ENCODE peak calls at places on chromosomes 13 and 19, in four cellular contexts. One of them, this sample, is unnamed. For H3K4me1 and H3K27me3, the result is how much of the 10 kb centered on the place peaks cover.

GRCh38 chr13:28002886-28003698 is 14.6 kb upstream of the URAD start:
- DNase-seq in left ventricle myocardium inferior: no peak
- DNase-seq in ovary: no peak
- DNase-seq in fibroblast of lung: no peak
- DNase-seq in this sample: no peak

GRCh38 chr19:1318678-1319471 is 33.2 kb downstream of the EFNA2 start:
- DNase-seq in ovary: no peak
- DNase-seq in left ventricle myocardium inferior: no peak
- DNase-seq in fibroblast of lung: peak
- DNase-seq in this sample: no peak

GRCh38 chr13:106038752-106039151 is 496.7 kb downstream of the EFNB2 start:
- DNase-seq in fibroblast of lung: peak
- DNase-seq in ovary: no peak
- DNase-seq in left ventricle myocardium inferior: no peak
- DNase-seq in this sample: no peak

GRCh38 chr13:95564948-95565347 is 12.4 kb downstream of the CLDN10 start:
- DNase-seq in fibroblast of lung: peak
- DNase-seq in ovary: no peak
- DNase-seq in left ventricle myocardium inferior: no peak
- DNase-seq in this sample: no peak

GRCh38 chr13:40315416-40316064 is 350.9 kb downstream of the FOXO1 start:
- DNase-seq in left ventricle myocardium inferior: no peak
- DNase-seq in fibroblast of lung: no peak
- DNase-seq in ovary: no peak
- DNase-seq in this sample: no peak

GRCh38 chr19:17075860-17076538 is 422 bp downstream of the MYO9B start:
- DNase-seq in left ventricle myocardium inferior: peak
- DNase-seq in ovary: no peak
- DNase-seq in fibroblast of lung: no peak
- DNase-seq in this sample: peak

GRCh38 chr13:51154029-51154555 is 43.0 kb upstream of the C13orf42 start:
- DNase-seq in left ventricle myocardium inferior: no peak
- DNase-seq in ovary: no peak
- DNase-seq in fibroblast of lung: peak
- DNase-seq in this sample: no peak

GRCh38 chr19:17806945-17807344 is 12.0 kb downstream of the B3GNT3 start:
- DNase-seq in left ventricle myocardium inferior: no peak
- DNase-seq in ovary: no peak
- DNase-seq in fibroblast of lung: no peak
- DNase-seq in this sample: no peak

GRCh38 chr13:51681037-51681678 is 96.9 kb downstream of the WDFY2 start:
- DNase-seq in ovary: no peak
- DNase-seq in fibroblast of lung: peak
- DNase-seq in left ventricle myocardium inferior: no peak
- DNase-seq in this sample: no peak

GRCh38 chr13:73932091-73932490 is 202.1 kb downstream of the KLF12 start:
- DNase-seq in ovary: no peak
- DNase-seq in fibroblast of lung: no peak
- DNase-seq in left ventricle myocardium inferior: no peak
- DNase-seq in this sample: no peak

GRCh38 chr19:8832132-8833021 is at the start of the genes MBD3L1 and ZNF558:
- DNase-seq in ovary: peak
- DNase-seq in fibroblast of lung: peak
- DNase-seq in left ventricle myocardium inferior: peak
- DNase-seq in this sample: peak

GRCh38 chr13:46392967-46393366 is 5.9 kb upstream of the RUBCNL start:
- DNase-seq in fibroblast of lung: no peak
- DNase-seq in ovary: no peak
- DNase-seq in left ventricle myocardium inferior: no peak
- DNase-seq in this sample: no peak

GRCh38 chr19:51422053-51422448 is 4.6 kb upstream of the SIGLEC10 start:
- DNase-seq in fibroblast of lung: peak
- DNase-seq in left ventricle myocardium inferior: peak
- DNase-seq in ovary: peak
- DNase-seq in this sample: no peak

GRCh38 chr19:7534531-7534980 is 961 bp upstream of the PNPLA6 start:
- DNase-seq in fibroblast of lung: peak
- DNase-seq in ovary: peak
- DNase-seq in left ventricle myocardium inferior: peak
- DNase-seq in this sample: peak

GRCh38 chr19:42132030-42132628 is at the start of gene POU2F2:
- DNase-seq in left ventricle myocardium inferior: peak
- DNase-seq in fibroblast of lung: no peak
- DNase-seq in ovary: no peak
- DNase-seq in this sample: peak

GRCh38 chr19:28883241-28883693 is 329.7 kb downstream of the UQCRFS1 start:
- DNase-seq in left ventricle myocardium inferior: peak
- DNase-seq in fibroblast of lung: peak
- DNase-seq in ovary: peak
- DNase-seq in this sample: no peak

GRCh38 chr13:70960841-70961443 is 852.7 kb upstream of the KLHL1 start:
- DNase-seq in ovary: no peak
- DNase-seq in left ventricle myocardium inferior: no peak
- DNase-seq in fibroblast of lung: peak
- DNase-seq in this sample: no peak

GRCh38 chr19:51607920-51608562 is 22.2 kb downstream of the SIGLEC5 start:
- DNase-seq in ovary: peak
- DNase-seq in fibroblast of lung: peak
- DNase-seq in left ventricle myocardium inferior: peak
- DNase-seq in this sample: peak

GRCh38 chr19:42313096-42313839 is at the start of gene TMEM145:
- DNase-seq in fibroblast of lung: peak
- DNase-seq in left ventricle myocardium inferior: no peak
- DNase-seq in ovary: peak
- DNase-seq in this sample: no peak

GRCh38 chr13:21976159-21976558 is 305.3 kb downstream of the FGF9 start:
- DNase-seq in fibroblast of lung: no peak
- DNase-seq in ovary: no peak
- DNase-seq in left ventricle myocardium inferior: no peak
- DNase-seq in this sample: no peak

GRCh38 chr13:101308247-101309013 is 107.9 kb downstream of the NALCN start:
- DNase-seq in ovary: no peak
- DNase-seq in left ventricle myocardium inferior: no peak
- DNase-seq in fibroblast of lung: no peak
- DNase-seq in this sample: no peak

GRCh38 chr13:52846567-52847321 is 1.7 kb downstream of the PCDH8 start:
- DNase-seq in ovary: peak
- DNase-seq in left ventricle myocardium inferior: peak
- DNase-seq in fibroblast of lung: peak
- DNase-seq in this sample: no peak

GRCh38 chr13:33411312-33411711 is 125.8 kb upstream of the STARD13 start:
- DNase-seq in left ventricle myocardium inferior: no peak
- DNase-seq in fibroblast of lung: no peak
- DNase-seq in ovary: no peak
- DNase-seq in this sample: no peak

GRCh38 chr13:92175330-92175729 is 776.9 kb downstream of the GPC5 start:
- DNase-seq in ovary: peak
- DNase-seq in fibroblast of lung: peak
- DNase-seq in left ventricle myocardium inferior: no peak
- DNase-seq in this sample: no peak

GRCh38 chr13:47110833-47111240 is 214.0 kb upstream of the HTR2A start:
- DNase-seq in ovary: no peak
- DNase-seq in fibroblast of lung: no peak
- DNase-seq in left ventricle myocardium inferior: no peak
- DNase-seq in this sample: no peak

GRCh38 chr13:110920038-110920437 is 5.2 kb upstream of the ANKRD10 start:
- DNase-seq in fibroblast of lung: no peak
- DNase-seq in left ventricle myocardium inferior: peak
- DNase-seq in ovary: no peak
- DNase-seq in this sample: no peak

GRCh38 chr19:39402417-39403297 is 4.0 kb upstream of the ZFP36 start:
- DNase-seq in ovary: peak
- DNase-seq in fibroblast of lung: peak
- DNase-seq in left ventricle myocardium inferior: peak
- DNase-seq in this sample: peak

GRCh38 chr13:79528759-79529191 is 47.8 kb downstream of the NDFIP2 start:
- DNase-seq in ovary: no peak
- DNase-seq in left ventricle myocardium inferior: no peak
- DNase-seq in fibroblast of lung: peak
- DNase-seq in this sample: no peak

GRCh38 chr13:105139380-105140285 is 1395.8 kb downstream of the EFNB2 start:
- DNase-seq in left ventricle myocardium inferior: peak
- DNase-seq in fibroblast of lung: peak
- DNase-seq in ovary: no peak
- DNase-seq in this sample: no peak

GRCh38 chr19:719636-720377 is 11.1 kb downstream of the PALM start:
- DNase-seq in ovary: peak
- DNase-seq in fibroblast of lung: no peak
- DNase-seq in left ventricle myocardium inferior: no peak
- DNase-seq in this sample: no peak

GRCh38 chr13:32587774-32588165 is 1.5 kb downstream of the PDS5B start:
- DNase-seq in left ventricle myocardium inferior: no peak
- DNase-seq in fibroblast of lung: peak
- DNase-seq in ovary: no peak
- DNase-seq in this sample: no peak

GRCh38 chr13:35475131-35475959 is 1.1 kb downstream of the MAB21L1 start:
- DNase-seq in fibroblast of lung: peak
- DNase-seq in left ventricle myocardium inferior: no peak
- DNase-seq in ovary: peak
- DNase-seq in this sample: no peak

GRCh38 chr13:101258071-101258470 is 158.2 kb downstream of the NALCN start:
- DNase-seq in left ventricle myocardium inferior: no peak
- DNase-seq in ovary: no peak
- DNase-seq in fibroblast of lung: peak
- DNase-seq in this sample: no peak

GRCh38 chr13:40692946-40693345 is 26.5 kb upstream of the FOXO1 start:
- DNase-seq in left ventricle myocardium inferior: no peak
- DNase-seq in ovary: no peak
- DNase-seq in fibroblast of lung: no peak
- DNase-seq in this sample: no peak

GRCh38 chr13:38002596-38002995 is 133.0 kb upstream of the TRPC4 start:
- DNase-seq in fibroblast of lung: no peak
- DNase-seq in ovary: no peak
- DNase-seq in left ventricle myocardium inferior: no peak
- DNase-seq in this sample: no peak

GRCh38 chr19:46979770-46980105 is 39.9 kb upstream of the NPAS1 start:
- DNase-seq in ovary: no peak
- DNase-seq in left ventricle myocardium inferior: no peak
- DNase-seq in fibroblast of lung: no peak
- DNase-seq in this sample: no peak

GRCh38 chr13:69213331-69213850 is 894.2 kb upstream of the ATXN8OS start:
- DNase-seq in fibroblast of lung: no peak
- DNase-seq in ovary: no peak
- DNase-seq in left ventricle myocardium inferior: no peak
- DNase-seq in this sample: no peak

DNA sequence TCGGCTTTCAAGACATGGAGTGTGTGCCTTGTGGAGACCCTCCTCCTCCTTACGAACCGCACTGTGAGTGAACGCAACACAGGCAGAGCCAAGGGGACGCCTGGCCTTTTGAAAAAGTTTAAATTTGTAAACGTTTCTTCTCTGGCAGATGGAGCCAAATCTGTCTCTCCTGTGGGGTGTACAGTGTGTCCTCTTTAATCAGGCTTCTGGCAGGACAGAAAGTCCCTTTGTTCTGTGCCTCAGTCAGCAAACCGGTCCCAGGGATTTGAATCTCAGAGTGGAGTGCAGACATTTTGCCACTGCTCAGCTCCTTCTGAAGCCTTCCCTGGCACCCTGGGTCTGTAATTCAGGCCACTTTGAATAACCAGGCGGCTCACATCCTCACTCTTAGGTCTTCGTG is 56.5 kb downstream of the TNFRSF19 start:
- DNase-seq in ovary: no peak
- DNase-seq in left ventricle myocardium inferior: no peak
- DNase-seq in fibroblast of lung: no peak
- DNase-seq in this sample: no peak
- H3K4me1 ChIP-seq in ovary: under half
- H3K4me1 ChIP-seq in left ventricle myocardium inferior: half or more
- H3K4me1 ChIP-seq in fibroblast of lung: under half
- H3K4me1 ChIP-seq in this sample: under half

GRCh38 chr13:59475911-59476310 is 687.8 kb downstream of the DIAPH3 start:
- DNase-seq in fibroblast of lung: no peak
- DNase-seq in ovary: no peak
- DNase-seq in left ventricle myocardium inferior: no peak
- DNase-seq in this sample: no peak

GRCh38 chr13:59478908-59479307 is 684.8 kb downstream of the DIAPH3 start:
- DNase-seq in ovary: no peak
- DNase-seq in left ventricle myocardium inferior: no peak
- DNase-seq in fibroblast of lung: no peak
- DNase-seq in this sample: no peak

GRCh38 chr13:59479629-59480028 is 684.1 kb downstream of the DIAPH3 start:
- DNase-seq in ovary: no peak
- DNase-seq in fibroblast of lung: no peak
- DNase-seq in left ventricle myocardium inferior: no peak
- DNase-seq in this sample: no peak

GRCh38 chr13:59476376-59476775 is 687.4 kb downstream of the DIAPH3 start:
- DNase-seq in fibroblast of lung: peak
- DNase-seq in left ventricle myocardium inferior: no peak
- DNase-seq in ovary: no peak
- DNase-seq in this sample: no peak

GRCh38 chr13:59477011-59477410 is 686.7 kb downstream of the DIAPH3 start:
- DNase-seq in left ventricle myocardium inferior: no peak
- DNase-seq in fibroblast of lung: no peak
- DNase-seq in ovary: no peak
- DNase-seq in this sample: no peak
- TF ChIP-seq CTCF in left ventricle myocardium inferior: peak
- TF ChIP-seq CTCF in fibroblast of lung: peak
- TF ChIP-seq CTCF in ovary: no peak
- TF ChIP-seq CTCF in this sample: no peak

GRCh38 chr13:19183676-19184075 is 2.1 kb upstream of the TUBA3C start:
- DNase-seq in ovary: no peak
- DNase-seq in left ventricle myocardium inferior: no peak
- DNase-seq in fibroblast of lung: no peak
- DNase-seq in this sample: no peak

GRCh38 chr13:19182536-19182935 is 912 bp upstream of the TUBA3C start:
- DNase-seq in left ventricle myocardium inferior: no peak
- DNase-seq in ovary: no peak
- DNase-seq in fibroblast of lung: no peak
- DNase-seq in this sample: no peak

GRCh38 chr13:19184176-19184575 is 2.6 kb upstream of the TUBA3C start:
- DNase-seq in ovary: no peak
- DNase-seq in left ventricle myocardium inferior: no peak
- DNase-seq in fibroblast of lung: no peak
- DNase-seq in this sample: no peak

GRCh38 chr13:19185865-19186645 is 4.4 kb upstream of the TUBA3C start:
- DNase-seq in ovary: no peak
- DNase-seq in fibroblast of lung: no peak
- DNase-seq in left ventricle myocardium inferior: no peak
- DNase-seq in this sample: no peak

GRCh38 chr13:19185086-19185864 is 3.7 kb upstream of the TUBA3C start:
- DNase-seq in ovary: no peak
- DNase-seq in fibroblast of lung: no peak
- DNase-seq in left ventricle myocardium inferior: no peak
- DNase-seq in this sample: no peak
- H3K27me3 ChIP-seq in ovary: under half
- H3K27me3 ChIP-seq in fibroblast of lung: under half
- H3K27me3 ChIP-seq in left ventricle myocardium inferior: under half
- H3K27me3 ChIP-seq in this sample: under half

DNA sequence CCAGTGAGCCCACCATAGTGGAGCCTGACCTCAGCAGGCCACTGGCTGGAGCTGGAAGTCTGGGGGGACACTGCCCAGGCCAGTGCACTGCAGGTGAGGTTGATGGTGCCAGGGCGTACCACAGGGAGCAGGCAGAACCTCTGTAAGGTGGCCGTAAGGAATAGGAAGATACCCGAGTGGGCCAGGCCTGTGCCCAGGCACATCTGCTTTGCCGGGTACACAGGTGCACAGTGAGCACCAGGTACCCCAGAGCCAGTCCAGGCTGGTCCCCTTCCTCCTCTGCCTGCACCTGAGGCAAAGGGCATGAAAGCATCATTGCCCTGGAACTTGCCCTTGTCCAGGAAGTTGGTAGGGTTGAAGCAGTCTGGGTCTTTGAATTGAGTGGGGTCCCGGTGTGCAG is 9.5 kb downstream of the EGLN2 start:
- DNase-seq in ovary: no peak
- DNase-seq in fibroblast of lung: no peak
- DNase-seq in left ventricle myocardium inferior: no peak
- DNase-seq in this sample: no peak
- H3K4me1 ChIP-seq in ovary: under half
- H3K4me1 ChIP-seq in fibroblast of lung: under half
- H3K4me1 ChIP-seq in left ventricle myocardium inferior: half or more
- H3K4me1 ChIP-seq in this sample: half or more

This sample was measured in ascending aorta.